ENCODE peak calls at places on chromosomes 11 and 22, in six cellular contexts. U is IMR-90, I is H1, F is K562, Y is GM12878, N is HepG2. C is an unnamed sample.

GRCh38 chr11:64072403-64072802 is 36.7 kb downstream of the FLRT1 start:
- DNase-seq in U (no peak), Y (no peak), I (no peak), N (no peak), F (no peak), C (no peak)

GRCh38 chr22:26360169-26360885 is 68.7 kb upstream of the ASPHD2 start:
- DNase-seq in Y (peak), U (peak), N (peak), F (peak), I (peak), C (peak)

GRCh38 chr22:47053865-47054185 is 291.4 kb downstream of the TBC1D22A start:
- DNase-seq in Y (no peak), F (no peak), N (no peak), U (peak), I (no peak), C (no peak)

GRCh38 chr11:116879789-116880402 is 42.5 kb upstream of the APOA1 start:
- DNase-seq in F (peak), I (no peak), Y (peak), N (peak), U (peak), C (peak)

GRCh38 chr22:32050678-32051515 is 7.8 kb downstream of the SLC5A1 start:
- DNase-seq in U (peak), I (no peak), F (peak), N (peak), Y (peak), C (peak)

GRCh38 chr11:6612816-6613136 is 760 bp upstream of the TAF10 start:
- DNase-seq in F (peak), Y (no peak), U (no peak), I (no peak), N (peak), C (peak)

GRCh38 chr11:35822815-35823495 is 120.9 kb upstream of the LDLRAD3 start:
- DNase-seq in N (no peak), F (no peak), I (no peak), U (peak), Y (no peak), C (no peak)

GRCh38 chr11:30244255-30244654 is 13.4 kb downstream of the FSHB start:
- DNase-seq in F (no peak), I (no peak), U (peak), N (no peak), Y (no peak), C (peak)

GRCh38 chr22:28759861-28760560 is 12.5 kb upstream of the CCDC117 start:
- DNase-seq in Y (peak), U (peak), F (no peak), N (peak), I (peak), C (no peak)

GRCh38 chr11:80155412-80156017 is 714.7 kb upstream of the TENM4 start:
- DNase-seq in Y (no peak), I (no peak), F (peak), N (peak), U (peak), C (no peak)

GRCh38 chr11:117220568-117220967 is 11.3 kb downstream of the PCSK7 start:
- DNase-seq in Y (no peak), I (no peak), U (no peak), N (no peak), F (no peak), C (no peak)

GRCh38 chr11:104899226-104899625 is 966 bp upstream of the CASP12 start:
- DNase-seq in F (no peak), Y (no peak), I (no peak), U (no peak), N (no peak), C (no peak)

GRCh38 chr11:79333381-79333780 is 107.4 kb downstream of the TENM4 start:
- DNase-seq in F (no peak), U (no peak), I (no peak), Y (no peak), N (no peak), C (no peak)

GRCh38 chr11:71426413-71426812 is 21.8 kb downstream of the DHCR7 start:
- DNase-seq in F (no peak), I (no peak), Y (peak), U (no peak), N (no peak), C (no peak)

GRCh38 chr22:19449422-19449767 is 1.9 kb upstream of the C22orf39 start:
- DNase-seq in U (no peak), N (no peak), I (no peak), Y (no peak), F (no peak), C (no peak)

GRCh38 chr22:19448076-19448607 is 631 bp upstream of the C22orf39 start:
- DNase-seq in Y (no peak), F (peak), U (peak), N (peak), I (no peak), C (no peak)

GRCh38 chr22:19447388-19448075 is at the start of gene C22orf39:
- DNase-seq in F (peak), I (peak), Y (peak), U (peak), N (peak), C (peak)

GRCh38 chr22:19448739-19449421 is 1.4 kb upstream of the C22orf39 start:
- DNase-seq in F (no peak), Y (no peak), N (no peak), I (no peak), U (no peak), C (no peak)

GRCh38 chr22:19446603-19447387 is 716 bp downstream of the C22orf39 start:
- DNase-seq in U (no peak), N (peak), Y (no peak), I (no peak), F (peak), C (no peak)
- H2AFZ ChIP-seq in U (peak), N (no peak), Y (peak), I (no peak), F (peak), C (no peak)

GRCh38 chr11:45934580-45935318 is 12.3 kb downstream of the LARGE2 start:
- DNase-seq in N (no peak), I (no peak), U (no peak), F (no peak), Y (no peak), C (no peak)
- H3K4me3 ChIP-seq in N (no peak), I (no peak), U (no peak), F (no peak), Y (no peak), C (no peak)

GRCh38 chr22:23767303-23767672 is 484 bp downstream of the CHCHD10 start:
- DNase-seq in I (no peak), F (no peak), N (no peak), Y (no peak), U (no peak), C (no peak)
- TF ChIP-seq CEBPB in I (no peak), F (no peak), N (no peak), Y (no peak), U (no peak), C (no peak)

DNA sequence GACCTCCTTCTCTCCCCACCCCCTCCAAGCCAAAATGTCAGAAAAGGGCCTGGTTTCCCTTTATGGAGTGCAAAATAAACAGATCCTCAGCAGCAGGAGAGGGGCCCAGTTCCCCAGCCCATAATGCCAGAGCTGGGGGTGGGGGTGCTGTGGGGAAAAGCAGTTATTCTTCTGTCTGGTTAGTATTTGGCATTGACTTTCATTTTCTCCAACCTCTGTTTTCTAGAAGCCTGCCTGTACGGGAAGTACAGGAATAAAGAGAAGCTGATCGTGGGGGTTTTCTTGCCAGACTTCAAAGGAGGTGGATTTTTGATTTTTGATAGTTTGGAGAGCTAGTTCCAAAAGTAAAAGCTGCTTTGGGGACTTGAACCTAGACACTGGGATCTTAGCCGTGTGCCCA is 22.4 kb downstream of the FLI1 start:
- DNase-seq in Y (no peak), I (no peak), F (no peak), U (no peak), N (no peak), C (no peak)
- H2AFZ ChIP-seq in Y (peak), I (no peak), F (no peak), U (no peak), N (no peak), C (no peak)

C was measured in HCT116.